ENCODE peak calls at places on chromosome 17, in six cellular contexts. One of them, this sample, is unnamed.

GRCh38 chr17:38509772-38510423 is 81.6 kb downstream of the ARHGAP23 start:
- DNase-seq in adrenal gland: no peak
- DNase-seq in breast epithelium: no peak
- DNase-seq in heart left ventricle: no peak
- DNase-seq in tibial nerve: no peak
- DNase-seq in prostate gland: no peak
- DNase-seq in this sample: no peak

GRCh38 chr17:29102046-29102445 is 59.1 kb downstream of the PIPOX start:
- DNase-seq in prostate gland: no peak
- DNase-seq in tibial nerve: no peak
- DNase-seq in heart left ventricle: no peak
- DNase-seq in breast epithelium: no peak
- DNase-seq in adrenal gland: no peak
- DNase-seq in this sample: no peak

GRCh38 chr17:16106161-16106891 is 106.7 kb downstream of the TTC19 start:
- DNase-seq in breast epithelium: no peak
- DNase-seq in adrenal gland: no peak
- DNase-seq in tibial nerve: no peak
- DNase-seq in heart left ventricle: no peak
- DNase-seq in prostate gland: no peak
- DNase-seq in this sample: no peak

GRCh38 chr17:61809816-61810392 is 53.4 kb downstream of the BRIP1 start:
- DNase-seq in heart left ventricle: no peak
- DNase-seq in prostate gland: no peak
- DNase-seq in adrenal gland: no peak
- DNase-seq in tibial nerve: no peak
- DNase-seq in breast epithelium: no peak
- DNase-seq in this sample: no peak

GRCh38 chr17:78174870-78175642 is 6.7 kb downstream of the SYNGR2 start:
- DNase-seq in prostate gland: no peak
- DNase-seq in heart left ventricle: no peak
- DNase-seq in breast epithelium: peak; percentile 58
- DNase-seq in adrenal gland: no peak
- DNase-seq in tibial nerve: no peak
- DNase-seq in this sample: peak; percentile 62

GRCh38 chr17:11719852-11720251 is 121.6 kb downstream of the DNAH9 start:
- DNase-seq in prostate gland: no peak
- DNase-seq in breast epithelium: no peak
- DNase-seq in tibial nerve: no peak
- DNase-seq in adrenal gland: no peak
- DNase-seq in heart left ventricle: no peak
- DNase-seq in this sample: no peak

GRCh38 chr17:8375738-8376259 is 705 bp downstream of the KRABD2 start:
- DNase-seq in heart left ventricle: no peak
- DNase-seq in prostate gland: peak; percentile 13
- DNase-seq in tibial nerve: no peak
- DNase-seq in adrenal gland: peak; percentile 73
- DNase-seq in breast epithelium: no peak
- DNase-seq in this sample: no peak

GRCh38 chr17:79054200-79054599 is 20.4 kb upstream of the ENGASE start:
- DNase-seq in tibial nerve: no peak
- DNase-seq in adrenal gland: no peak
- DNase-seq in breast epithelium: no peak
- DNase-seq in prostate gland: no peak
- DNase-seq in heart left ventricle: no peak
- DNase-seq in this sample: no peak

GRCh38 chr17:156094-156621 is 18.8 kb downstream of the SCGB1C2 start:
- DNase-seq in heart left ventricle: peak; percentile 15
- DNase-seq in adrenal gland: peak; percentile 78
- DNase-seq in prostate gland: no peak
- DNase-seq in breast epithelium: no peak
- DNase-seq in tibial nerve: no peak
- DNase-seq in this sample: no peak

GRCh38 chr17:2688351-2689342 is 22.9 kb downstream of the CLUH start:
- DNase-seq in breast epithelium: peak; percentile 16
- DNase-seq in prostate gland: no peak
- DNase-seq in heart left ventricle: peak; percentile 33
- DNase-seq in adrenal gland: peak; percentile 72
- DNase-seq in tibial nerve: no peak
- DNase-seq in this sample: no peak

GRCh38 chr17:79651751-79652150 is 40.9 kb upstream of the RBFOX3 start:
- DNase-seq in adrenal gland: no peak
- DNase-seq in prostate gland: peak; percentile 2
- DNase-seq in tibial nerve: no peak
- DNase-seq in heart left ventricle: no peak
- DNase-seq in breast epithelium: no peak
- DNase-seq in this sample: no peak

GRCh38 chr17:1779571-1780074 is 17.8 kb downstream of the SERPINF1 start:
- DNase-seq in heart left ventricle: peak; percentile 80
- DNase-seq in prostate gland: peak; percentile 76
- DNase-seq in breast epithelium: peak; percentile 94
- DNase-seq in tibial nerve: peak; percentile 97
- DNase-seq in adrenal gland: peak; percentile 87
- DNase-seq in this sample: peak; percentile 61

GRCh38 chr17:31558748-31559646 is 167.5 kb downstream of the RAB11FIP4 start:
- DNase-seq in heart left ventricle: peak; percentile 85
- DNase-seq in breast epithelium: peak; percentile 76
- DNase-seq in adrenal gland: peak; percentile 85
- DNase-seq in prostate gland: peak; percentile 68
- DNase-seq in tibial nerve: peak; percentile 57
- DNase-seq in this sample: peak; percentile 79

GRCh38 chr17:16419074-16419928 is 3.9 kb downstream of the TRPV2 start:
- DNase-seq in heart left ventricle: no peak
- DNase-seq in tibial nerve: no peak
- DNase-seq in adrenal gland: peak; percentile 81
- DNase-seq in breast epithelium: no peak
- DNase-seq in prostate gland: no peak
- DNase-seq in this sample: no peak

GRCh38 chr17:49393491-49394255 is 21.0 kb downstream of the PHB1 start:
- DNase-seq in breast epithelium: no peak
- DNase-seq in heart left ventricle: no peak
- DNase-seq in prostate gland: no peak
- DNase-seq in tibial nerve: no peak
- DNase-seq in adrenal gland: no peak
- DNase-seq in this sample: no peak

GRCh38 chr17:48095611-48096010 is 5.7 kb downstream of the CBX1 start:
- DNase-seq in adrenal gland: no peak
- DNase-seq in tibial nerve: no peak
- DNase-seq in breast epithelium: no peak
- DNase-seq in heart left ventricle: no peak
- DNase-seq in prostate gland: no peak
- DNase-seq in this sample: no peak

GRCh38 chr17:4679652-4680051 is 24.3 kb downstream of the PELP1 start:
- DNase-seq in adrenal gland: no peak
- DNase-seq in tibial nerve: no peak
- DNase-seq in prostate gland: no peak
- DNase-seq in breast epithelium: no peak
- DNase-seq in heart left ventricle: no peak
- DNase-seq in this sample: no peak

GRCh38 chr17:4675791-4676190 is 28.1 kb downstream of the PELP1 start:
- DNase-seq in adrenal gland: no peak
- DNase-seq in breast epithelium: no peak
- DNase-seq in tibial nerve: no peak
- DNase-seq in heart left ventricle: no peak
- DNase-seq in prostate gland: no peak
- DNase-seq in this sample: no peak

GRCh38 chr17:4676777-4677176 is 27.2 kb downstream of the PELP1 start:
- DNase-seq in heart left ventricle: no peak
- DNase-seq in tibial nerve: no peak
- DNase-seq in breast epithelium: no peak
- DNase-seq in prostate gland: no peak
- DNase-seq in adrenal gland: no peak
- DNase-seq in this sample: no peak

GRCh38 chr17:4673986-4674770 is 29.8 kb downstream of the PELP1 start:
- DNase-seq in adrenal gland: peak; percentile 76
- DNase-seq in heart left ventricle: no peak
- DNase-seq in breast epithelium: no peak
- DNase-seq in tibial nerve: no peak
- DNase-seq in prostate gland: no peak
- DNase-seq in this sample: no peak

GRCh38 chr17:4678448-4679026 is 25.4 kb downstream of the PELP1 start:
- DNase-seq in adrenal gland: no peak
- DNase-seq in heart left ventricle: no peak
- DNase-seq in prostate gland: no peak
- DNase-seq in breast epithelium: no peak
- DNase-seq in tibial nerve: no peak
- DNase-seq in this sample: no peak
- H3K27ac ChIP-seq in adrenal gland: no peak overlapping the region
- H3K27ac ChIP-seq in heart left ventricle: no peak overlapping the region
- H3K27ac ChIP-seq in prostate gland: no peak overlapping the region
- H3K27ac ChIP-seq in breast epithelium: no peak overlapping the region
- H3K27ac ChIP-seq in tibial nerve: no peak overlapping the region
- H3K27ac ChIP-seq in this sample: no peak overlapping the region

GRCh38 chr17:51118330-51119195 is 2.1 kb downstream of the SPAG9 start:
- DNase-seq in heart left ventricle: peak; percentile 35
- DNase-seq in adrenal gland: peak; percentile 70
- DNase-seq in breast epithelium: no peak
- DNase-seq in prostate gland: peak; percentile 64
- DNase-seq in tibial nerve: peak; percentile 30
- DNase-seq in this sample: peak; percentile 76

GRCh38 chr17:51120357-51120738 is 320 bp downstream of the SPAG9 start:
- DNase-seq in prostate gland: peak; percentile 38
- DNase-seq in adrenal gland: peak; percentile 81
- DNase-seq in tibial nerve: peak; percentile 25
- DNase-seq in breast epithelium: no peak
- DNase-seq in heart left ventricle: no peak
- DNase-seq in this sample: peak; percentile 59

GRCh38 chr17:51121620-51122472 is 1.2 kb upstream of the SPAG9 start:
- DNase-seq in breast epithelium: peak; percentile 98
- DNase-seq in heart left ventricle: peak; percentile 93
- DNase-seq in adrenal gland: peak; percentile 97
- DNase-seq in prostate gland: peak; percentile 95
- DNase-seq in tibial nerve: peak; percentile 86
- DNase-seq in this sample: peak; percentile 91

GRCh38 chr17:51120739-51121619 is at the start of gene SPAG9:
- DNase-seq in breast epithelium: peak; percentile 96
- DNase-seq in adrenal gland: peak; percentile 97
- DNase-seq in prostate gland: peak; percentile 94
- DNase-seq in heart left ventricle: peak; percentile 98
- DNase-seq in tibial nerve: peak; percentile 94
- DNase-seq in this sample: peak; percentile 95

GRCh38 chr17:51119415-51120356 is 982 bp downstream of the SPAG9 start:
- DNase-seq in adrenal gland: peak; percentile 80
- DNase-seq in heart left ventricle: no peak
- DNase-seq in tibial nerve: peak; percentile 32
- DNase-seq in prostate gland: peak; percentile 26
- DNase-seq in breast epithelium: peak; percentile 52
- DNase-seq in this sample: peak; percentile 44
- TF ChIP-seq POLR2A in adrenal gland: peak; percentile 16
- TF ChIP-seq POLR2A in heart left ventricle: no peak
- TF ChIP-seq POLR2A in tibial nerve: no peak
- TF ChIP-seq POLR2A in prostate gland: no peak
- TF ChIP-seq POLR2A in breast epithelium: no peak
- TF ChIP-seq POLR2A in this sample: no peak

GRCh38 chr17:36935681-36936454 is 1.4 kb upstream of the LHX1 start:
- DNase-seq in prostate gland: no peak
- DNase-seq in adrenal gland: no peak
- DNase-seq in tibial nerve: no peak
- DNase-seq in breast epithelium: no peak
- DNase-seq in heart left ventricle: no peak
- DNase-seq in this sample: no peak

GRCh38 chr17:36938566-36939058 is 1.3 kb downstream of the LHX1 start:
- DNase-seq in prostate gland: no peak
- DNase-seq in adrenal gland: no peak
- DNase-seq in breast epithelium: no peak
- DNase-seq in heart left ventricle: no peak
- DNase-seq in tibial nerve: no peak
- DNase-seq in this sample: no peak

GRCh38 chr17:36936455-36936934 is 780 bp upstream of the LHX1 start:
- DNase-seq in heart left ventricle: no peak
- DNase-seq in adrenal gland: no peak
- DNase-seq in breast epithelium: no peak
- DNase-seq in tibial nerve: no peak
- DNase-seq in prostate gland: no peak
- DNase-seq in this sample: no peak

GRCh38 chr17:36937961-36938565 is 788 bp downstream of the LHX1 start:
- DNase-seq in tibial nerve: no peak
- DNase-seq in adrenal gland: no peak
- DNase-seq in heart left ventricle: no peak
- DNase-seq in breast epithelium: no peak
- DNase-seq in prostate gland: no peak
- DNase-seq in this sample: no peak

GRCh38 chr17:36937001-36937960 is at the start of gene LHX1:
- DNase-seq in prostate gland: no peak
- DNase-seq in adrenal gland: no peak
- DNase-seq in heart left ventricle: no peak
- DNase-seq in tibial nerve: no peak
- DNase-seq in breast epithelium: no peak
- DNase-seq in this sample: no peak
- H3K27ac ChIP-seq in prostate gland: no peak within 1 kb of the TSS
- H3K27ac ChIP-seq in adrenal gland: no peak within 1 kb of the TSS
- H3K27ac ChIP-seq in heart left ventricle: no peak within 1 kb of the TSS
- H3K27ac ChIP-seq in tibial nerve: no peak within 1 kb of the TSS
- H3K27ac ChIP-seq in breast epithelium: no peak within 1 kb of the TSS
- H3K27ac ChIP-seq in this sample: no peak within 1 kb of the TSS

GRCh38 chr17:81245024-81245664 is 6.0 kb downstream of the NDUFAF8 start:
- DNase-seq in tibial nerve: no peak
- DNase-seq in adrenal gland: no peak
- DNase-seq in prostate gland: no peak
- DNase-seq in breast epithelium: no peak
- DNase-seq in heart left ventricle: no peak
- DNase-seq in this sample: no peak

GRCh38 chr17:81245665-81246342 is 6.7 kb downstream of the NDUFAF8 start:
- DNase-seq in prostate gland: no peak
- DNase-seq in breast epithelium: no peak
- DNase-seq in tibial nerve: no peak
- DNase-seq in heart left ventricle: peak; percentile 24
- DNase-seq in adrenal gland: no peak
- DNase-seq in this sample: no peak

GRCh38 chr17:81243333-81243664 is 4.2 kb downstream of the NDUFAF8 start:
- DNase-seq in heart left ventricle: no peak
- DNase-seq in prostate gland: no peak
- DNase-seq in adrenal gland: no peak
- DNase-seq in tibial nerve: no peak
- DNase-seq in breast epithelium: no peak
- DNase-seq in this sample: no peak

GRCh38 chr17:81242421-81243332 is 3.6 kb downstream of the NDUFAF8 start:
- DNase-seq in prostate gland: no peak
- DNase-seq in breast epithelium: no peak
- DNase-seq in tibial nerve: no peak
- DNase-seq in adrenal gland: no peak
- DNase-seq in heart left ventricle: no peak
- DNase-seq in this sample: no peak

DNA sequence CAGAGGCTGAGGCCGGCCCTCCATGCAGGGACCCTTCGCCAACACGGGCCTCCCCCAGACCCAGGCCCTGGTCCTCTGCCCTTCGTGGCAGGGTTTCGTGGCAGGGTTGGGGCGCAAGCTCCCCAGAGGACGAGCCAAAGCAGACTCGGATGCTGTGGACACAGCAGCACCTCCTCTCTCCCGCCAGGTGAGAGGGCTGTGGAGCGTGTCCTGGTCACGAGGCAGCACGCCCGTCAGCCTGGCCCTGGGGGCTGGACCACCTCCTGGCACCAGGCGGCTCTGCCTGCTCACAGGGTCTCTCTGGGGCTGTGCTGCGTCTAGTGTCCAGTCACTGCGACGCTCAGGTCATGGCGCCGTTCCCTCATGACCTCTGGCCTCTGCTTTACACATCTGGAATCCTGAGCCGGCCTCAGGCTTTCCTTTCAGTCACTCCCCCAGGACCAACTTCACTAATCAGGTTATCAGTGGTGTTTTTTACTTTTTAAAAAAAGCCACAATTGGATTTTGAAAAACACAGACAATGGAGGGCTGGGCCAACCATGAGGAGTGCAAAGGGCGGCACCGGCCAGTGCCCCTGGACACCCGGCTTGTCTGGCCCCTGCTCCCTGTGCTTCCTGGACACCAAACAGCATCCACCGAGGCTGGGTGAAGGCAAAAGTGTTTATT is 5.4 kb downstream of the NDUFAF8 start:
- DNase-seq in breast epithelium: no peak
- DNase-seq in adrenal gland: no peak
- DNase-seq in tibial nerve: no peak
- DNase-seq in heart left ventricle: peak; percentile 19
- DNase-seq in prostate gland: no peak
- DNase-seq in this sample: no peak
- TF ChIP-seq POLR2A in breast epithelium: no peak
- TF ChIP-seq POLR2A in adrenal gland: no peak
- TF ChIP-seq POLR2A in tibial nerve: no peak
- TF ChIP-seq POLR2A in heart left ventricle: no peak
- TF ChIP-seq POLR2A in prostate gland: no peak
- TF ChIP-seq POLR2A in this sample: no peak

This sample was measured in stomach.